ENCODE peak calls at places on chromosomes 16 and 17, in eight cellular contexts. O, R, T, X, Z, E, H and B are unnamed samples.

GRCh38 chr17:40547079-40547784 is 18.0 kb downstream of the CCR7 start:
- DNase-seq in O (no peak), R (peak; percentile 88), T (peak; percentile 19), X (peak; percentile 90), Z (no peak), E (peak; percentile 5), H (peak; percentile 24), B (no peak)

GRCh38 chr17:78882546-78883089 is 20.4 kb downstream of the CEP295NL start:
- DNase-seq in O (no peak), R (no peak), T (no peak), X (no peak), Z (no peak), E (no peak), H (peak; percentile 61), B (no peak)

GRCh38 chr17:16906670-16907069 is 65.2 kb downstream of the TNFRSF13B start:
- DNase-seq in O (no peak), R (no peak), T (no peak), X (no peak), Z (peak; percentile 19), E (no peak), H (no peak), B (no peak)

GRCh38 chr16:27402964-27403600 is 1.1 kb downstream of the IL21R start:
- DNase-seq in O (no peak), R (peak; percentile 85), T (no peak), X (no peak), Z (no peak), E (no peak), H (no peak), B (no peak)

GRCh38 chr17:77110006-77110374 is 30.8 kb upstream of the SEC14L1 start:
- DNase-seq in O (peak; percentile 57), R (peak; percentile 85), T (no peak), X (peak; percentile 67), Z (peak; percentile 28), E (no peak), H (no peak), B (peak; percentile 81)

GRCh38 chr17:27502526-27503324 is 46.5 kb downstream of the KSR1 start:
- DNase-seq in O (no peak), R (no peak), T (no peak), X (no peak), Z (peak; percentile 99), E (no peak), H (no peak), B (peak; percentile 82)

GRCh38 chr16:87895641-87896141 is 26.4 kb upstream of the SLC7A5 start:
- DNase-seq in O (no peak), R (peak; percentile 19), T (peak; percentile 37), X (no peak), Z (peak; percentile 52), E (no peak), H (no peak), B (peak; percentile 17)

GRCh38 chr16:49336581-49336980 is 37.0 kb upstream of the C16orf78 start:
- DNase-seq in O (no peak), R (no peak), T (peak; percentile 1), X (no peak), Z (no peak), E (no peak), H (no peak), B (no peak)

GRCh38 chr16:2428051-2428786 is 1.0 kb upstream of the CCNF start:
- DNase-seq in O (peak; percentile 16), R (peak; percentile 51), T (peak; percentile 40), X (peak; percentile 16), Z (no peak), E (peak; percentile 36), H (peak; percentile 48), B (peak; percentile 26)

GRCh38 chr16:2429037-2429770 is at the start of gene CCNF:
- DNase-seq in O (peak; percentile 97), R (peak; percentile 97), T (peak; percentile 98), X (peak; percentile 97), Z (peak; percentile 92), E (peak; percentile 94), H (peak; percentile 98), B (peak; percentile 96)

GRCh38 chr16:2428787-2429036 is 535 bp upstream of the CCNF start:
- DNase-seq in O (no peak), R (no peak), T (no peak), X (no peak), Z (no peak), E (no peak), H (no peak), B (no peak)

GRCh38 chr16:2432286-2432685 is 3.0 kb downstream of the CCNF start:
- DNase-seq in O (no peak), R (no peak), T (no peak), X (no peak), Z (no peak), E (no peak), H (no peak), B (no peak)

GRCh38 chr16:2429771-2430663 is 770 bp downstream of the CCNF start:
- DNase-seq in O (no peak), R (peak; percentile 75), T (no peak), X (peak; percentile 55), Z (peak; percentile 19), E (no peak), H (no peak), B (peak; percentile 36)
- TF ChIP-seq CTCF in O (peak; percentile 7), R (peak; percentile 70), T (no peak), X (no peak), Z (no peak), E (no peak), H (no peak), B (peak; percentile 21)

GRCh38 chr16:1347962-1348361 is 3.7 kb downstream of the TSR3 start:
- DNase-seq in O (no peak), R (no peak), T (no peak), X (no peak), Z (no peak), E (no peak), H (no peak), B (no peak)

GRCh38 chr16:1345651-1346421 is 5.8 kb downstream of the TSR3 start:
- DNase-seq in O (no peak), R (no peak), T (no peak), X (no peak), Z (no peak), E (no peak), H (no peak), B (no peak)

GRCh38 chr16:1347286-1347855 is 4.3 kb downstream of the TSR3 start:
- DNase-seq in O (no peak), R (no peak), T (no peak), X (peak; percentile 53), Z (no peak), E (no peak), H (no peak), B (no peak)

GRCh38 chr16:1345087-1345486 is 6.6 kb downstream of the TSR3 start:
- DNase-seq in O (no peak), R (no peak), T (no peak), X (no peak), Z (no peak), E (no peak), H (no peak), B (no peak)

DNA sequence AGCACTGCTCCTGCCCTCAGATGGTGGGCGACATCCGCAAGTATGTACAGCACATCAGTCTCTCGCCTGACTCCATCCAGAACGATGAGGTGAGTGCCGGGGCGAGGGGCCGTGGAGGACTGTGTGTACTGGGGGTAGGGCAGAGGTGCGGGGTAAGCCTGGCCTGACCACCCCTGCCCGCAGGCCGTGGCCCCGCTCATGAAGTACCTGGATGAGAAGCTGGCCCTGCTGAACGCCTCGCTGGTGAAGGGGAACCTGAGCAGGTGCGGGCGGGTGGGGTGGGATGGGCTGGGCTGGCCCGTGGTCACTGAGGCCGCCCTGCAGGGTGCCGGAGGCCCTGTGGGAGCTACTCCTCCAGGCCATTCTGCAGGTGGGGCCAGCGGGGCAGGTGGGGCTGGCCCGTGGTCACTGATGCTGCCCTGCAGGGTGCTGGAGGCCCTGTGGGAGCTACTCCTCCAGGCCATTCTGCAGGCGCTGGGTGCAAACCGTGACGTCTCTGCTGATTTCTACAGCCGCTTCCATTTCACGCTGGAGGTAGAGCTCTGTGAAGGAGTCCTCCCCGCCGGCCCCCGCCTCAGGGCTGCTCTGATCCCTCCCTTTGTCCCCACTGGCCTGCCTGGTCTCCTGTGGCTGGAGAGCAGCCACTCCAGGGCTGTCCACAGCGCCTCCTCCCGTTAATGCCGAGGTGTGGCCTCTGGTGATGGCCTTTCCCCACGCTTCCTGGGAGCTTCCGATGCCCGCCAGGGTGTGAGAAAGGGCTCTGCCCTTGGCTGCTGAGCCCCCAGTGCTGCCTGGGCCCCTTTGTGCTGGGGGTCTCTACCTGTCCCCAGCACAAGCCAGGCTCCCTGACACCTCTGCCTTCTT is 5.0 kb downstream of the TSR3 start:
- DNase-seq in O (no peak), R (no peak), T (no peak), X (no peak), Z (no peak), E (no peak), H (no peak), B (no peak)
- H3K27ac ChIP-seq in O (no peak overlapping the region), R (no peak overlapping the region), T (no peak overlapping the region), X (no peak overlapping the region), Z (no peak overlapping the region), E (no peak overlapping the region), H (no peak overlapping the region), B (no peak overlapping the region)

GRCh38 chr17:32563583-32563982 is 76.8 kb downstream of the CDK5R1 start:
- DNase-seq in O (no peak), R (no peak), T (peak; percentile 71), X (no peak), Z (no peak), E (no peak), H (no peak), B (no peak)

GRCh38 chr17:32555611-32556310 is 69.0 kb downstream of the CDK5R1 start:
- DNase-seq in O (no peak), R (no peak), T (no peak), X (no peak), Z (no peak), E (no peak), H (no peak), B (no peak)

GRCh38 chr17:32564325-32564724 is 77.5 kb downstream of the CDK5R1 start:
- DNase-seq in O (no peak), R (no peak), T (no peak), X (no peak), Z (no peak), E (no peak), H (no peak), B (no peak)

GRCh38 chr17:32558328-32558955 is 71.6 kb downstream of the CDK5R1 start:
- DNase-seq in O (no peak), R (peak; percentile 43), T (no peak), X (no peak), Z (no peak), E (no peak), H (no peak), B (no peak)

DNA sequence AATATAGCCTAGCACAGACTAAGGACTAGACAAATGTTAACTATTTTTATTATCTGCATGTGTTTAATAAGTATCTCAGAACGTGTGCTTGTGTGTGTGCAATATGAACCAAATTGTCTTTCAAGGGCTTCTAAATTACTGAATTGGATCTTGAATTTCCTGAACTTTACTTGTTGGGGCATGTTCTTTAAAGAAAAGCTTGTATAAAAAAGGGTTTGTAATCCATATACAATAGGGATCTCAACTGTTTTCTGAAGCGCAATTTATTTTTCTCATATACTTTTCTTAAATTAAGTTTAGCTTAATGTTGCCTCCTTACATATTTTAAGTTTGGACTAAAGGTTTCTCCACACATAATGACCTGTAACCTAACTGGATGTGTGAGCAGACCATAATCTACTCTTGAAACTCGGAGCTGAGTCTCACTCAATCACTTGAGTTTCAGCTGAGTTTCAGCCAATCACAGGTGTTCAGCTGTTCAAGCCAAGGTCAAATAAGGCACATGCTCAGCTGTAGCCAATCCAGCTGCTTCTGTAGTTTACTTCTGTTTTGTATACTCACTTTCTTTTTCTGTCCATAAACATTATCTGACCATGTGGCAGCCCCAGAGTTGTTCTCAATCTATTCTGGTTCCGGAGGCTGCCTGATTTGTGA is 72.3 kb downstream of the CDK5R1 start:
- DNase-seq in O (no peak), R (peak; percentile 63), T (no peak), X (no peak), Z (no peak), E (no peak), H (no peak), B (no peak)
- H3K4me1 ChIP-seq in O (peaks cover 4% of the 10 kb centered on the region), R (peaks cover 42% of the 10 kb centered on the region), T (peaks cover 22% of the 10 kb centered on the region), X (no peaks in the 10 kb centered on the region), Z (no peaks in the 10 kb centered on the region), E (peaks cover 6% of the 10 kb centered on the region), H (peaks cover 9% of the 10 kb centered on the region), B (peaks cover 10% of the 10 kb centered on the region)

DNA sequence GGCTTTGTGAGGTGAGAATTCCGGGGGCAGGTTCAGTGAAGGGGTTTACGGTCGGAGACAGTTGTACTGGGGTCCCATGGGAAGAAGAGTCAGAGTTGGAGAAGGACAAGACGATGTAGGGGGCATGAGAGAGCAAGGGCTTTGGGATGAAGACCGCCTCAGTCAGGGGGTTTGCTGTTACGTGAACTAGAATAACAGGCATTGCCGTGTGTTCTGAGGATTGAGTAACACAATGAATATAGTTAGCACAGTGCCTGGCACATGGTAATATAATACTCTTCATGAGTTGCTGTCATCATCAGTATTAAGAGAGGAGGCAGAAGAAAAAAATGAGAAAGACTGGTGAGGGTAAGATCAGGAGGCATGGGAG is 577 bp downstream of the ZNF646 start:
- DNase-seq in O (no peak), R (no peak), T (no peak), X (no peak), Z (peak; percentile 12), E (no peak), H (no peak), B (no peak)
- TF ChIP-seq CTCF in O (no peak), R (peak; percentile 45), T (no peak), X (no peak), Z (no peak), E (no peak), H (no peak), B (no peak)